ENCODE peak calls at places on chromosomes 16 and 17, in nine cellular contexts. J is activated gamma-delta T cell treated with anti-CD3 and anti-CD28 coated beads, Interleukin-2, amount 50 U/mL, for 16 hours; F is LHCN-M2; P is dermis microvascular lymphatic vessel endothelial cell; S is GM19239; D is stimulated activated CD8-positive, alpha-beta memory T cell treated with anti-CD3 and anti-CD28 coated beads, Interleukin-12 subunit alpha, Interleukin-12 subunit beta, amount 100 ng/mL, for 4 hours; L is OCI-LY7; C is globus pallidus; A is stimulated activated CD4-positive, alpha-beta T cell treated with anti-CD3 and anti-CD28 coated beads, Interleukin-1b, Interleukin-23, amount 100 ng/mL, for 1 hour. W is an unnamed sample.

GRCh38 chr16:67301080-67301757 is 21.9 kb downstream of the PLEKHG4 start:
- DNase-seq in J (no peak), F (no peak), P (no peak), S (no peak), D (no peak), L (no peak), C (no peak), A (no peak), W (no peak)

GRCh38 chr16:24834459-24835335 is 11.1 kb upstream of the SLC5A11 start:
- DNase-seq in J (no peak), F (peak; percentile 41), P (peak; percentile 56), S (no peak), D (no peak), L (peak; percentile 38), C (peak; percentile 77), A (no peak), W (no peak)

GRCh38 chr17:80034977-80035686 is 540 bp downstream of the TBC1D16 start:
- DNase-seq in J (no peak), F (peak; percentile 43), P (peak; percentile 66), S (peak; percentile 46), D (peak; percentile 22), L (no peak), C (peak; percentile 14), A (no peak), W (peak; percentile 41)

GRCh38 chr17:41782142-41782541 is 4.4 kb downstream of the JUP start:
- DNase-seq in J (no peak), F (no peak), P (no peak), S (no peak), D (no peak), L (no peak), C (no peak), A (no peak), W (no peak)

GRCh38 chr17:78897639-78897996 is 5.4 kb downstream of the CEP295NL start:
- DNase-seq in J (no peak), F (no peak), P (no peak), S (no peak), D (no peak), L (no peak), C (no peak), A (no peak), W (no peak)

GRCh38 chr17:35795007-35795870 is at the start of gene MMP28:
- DNase-seq in J (no peak), F (no peak), P (peak; percentile 33), S (no peak), D (peak; percentile 32), L (no peak), C (no peak), A (no peak), W (peak; percentile 60)

GRCh38 chr16:87833548-87833947 is 35.8 kb downstream of the SLC7A5 start:
- DNase-seq in J (no peak), F (no peak), P (no peak), S (no peak), D (no peak), L (no peak), C (no peak), A (no peak), W (no peak)

GRCh38 chr16:10558305-10558704 is 22.1 kb downstream of the EMP2 start:
- DNase-seq in J (no peak), F (no peak), P (no peak), S (no peak), D (no peak), L (no peak), C (no peak), A (no peak), W (no peak)

GRCh38 chr16:19177111-19177747 is 9.2 kb downstream of the SYT17 start:
- DNase-seq in J (no peak), F (peak; percentile 17), P (no peak), S (no peak), D (no peak), L (no peak), C (no peak), A (no peak), W (no peak)

GRCh38 chr17:77535435-77535834 is 394.7 kb downstream of the SEC14L1 start:
- DNase-seq in J (no peak), F (no peak), P (no peak), S (no peak), D (no peak), L (no peak), C (no peak), A (no peak), W (no peak)

GRCh38 chr17:71975998-71976649 is 144.7 kb upstream of the SOX9 start:
- DNase-seq in J (no peak), F (peak; percentile 98), P (no peak), S (no peak), D (no peak), L (no peak), C (peak; percentile 80), A (no peak), W (no peak)

W was measured in activated naive CD8-positive, alpha-beta T cell treated with anti-CD3 and anti-CD28 coated beads, Interleukin-2, amount 50 U/mL, for 24 hours.